ENCODE peak calls at places on chromosomes 4 and X, in nine cellular contexts. V is endothelial cell; J is mesenteric fat pad; S is AG04449; W is nucleus accumbens; O is activated CD8-positive, alpha-beta T cell treated with anti-CD3 and anti-CD28 coated beads, Interleukin-2, amount 10 ng/mL, durations not matched to agents 7 days and 5 days; P is tibial artery; Y is AG10803; K is KG1. E is an unnamed sample.

GRCh38 chrX:7828594-7828993 is 14.4 kb upstream of the VCX start:
- DNase-seq in V (no peak), O (no peak), W (no peak), S (no peak), Y (no peak), P (no peak), K (no peak), J (no peak), E (no peak)

GRCh38 chrX:69618803-69619202 is 2.9 kb downstream of the EDA start:
- DNase-seq in S (no peak), O (peak), J (no peak), W (no peak), V (no peak), P (no peak), Y (peak), K (no peak), E (no peak)

GRCh38 chr4:42786350-42787070 is 106.0 kb upstream of the GRXCR1 start:
- DNase-seq in S (no peak), V (no peak), O (no peak), Y (no peak), K (no peak), P (no peak), J (no peak), W (no peak), E (peak)

GRCh38 chr4:14110407-14110806 is 482.9 kb upstream of the BOD1L1 start:
- DNase-seq in J (no peak), W (no peak), V (no peak), Y (peak), K (no peak), S (peak), O (no peak), P (no peak), E (no peak)

GRCh38 chr4:11297627-11298026 is 131.1 kb downstream of the HS3ST1 start:
- DNase-seq in S (no peak), O (no peak), W (no peak), K (no peak), V (no peak), P (no peak), Y (no peak), J (no peak), E (no peak)

GRCh38 chr4:7929530-7929951 is 10.1 kb downstream of the AFAP1 start:
- DNase-seq in P (no peak), W (no peak), O (no peak), V (no peak), J (peak), K (no peak), S (no peak), Y (no peak), E (peak)

GRCh38 chr4:71941001-71941400 is 90.8 kb upstream of the NPFFR2 start:
- DNase-seq in P (no peak), W (no peak), V (peak), K (no peak), J (no peak), Y (peak), O (no peak), S (no peak), E (no peak)

GRCh38 chrX:133444196-133444595 is 28.9 kb upstream of the GPC4 start:
- DNase-seq in W (no peak), K (no peak), S (no peak), Y (no peak), P (no peak), V (no peak), J (no peak), O (no peak), E (no peak)

GRCh38 chrX:9182041-9182440 is 148.1 kb upstream of the FAM9B start:
- DNase-seq in J (no peak), K (no peak), P (no peak), Y (no peak), S (no peak), O (no peak), V (no peak), W (no peak), E (no peak)

GRCh38 chr4:147059064-147059731 is 113.5 kb upstream of the TTC29 start:
- DNase-seq in S (no peak), J (no peak), K (no peak), P (no peak), W (no peak), Y (no peak), O (no peak), V (no peak), E (no peak)

GRCh38 chr4:111466821-111467605 is 678.2 kb upstream of the FAM241A start:
- DNase-seq in W (no peak), V (no peak), K (no peak), Y (peak), O (no peak), S (no peak), P (no peak), J (no peak), E (no peak)

GRCh38 chrX:39688576-39689373 is 409.0 kb downstream of the BCOR start:
- DNase-seq in O (peak), S (no peak), W (peak), J (no peak), V (peak), Y (no peak), K (no peak), P (peak), E (peak)

GRCh38 chrX:41027388-41027787 is 57.9 kb upstream of the USP9X start:
- DNase-seq in Y (peak), P (no peak), S (peak), O (no peak), W (no peak), K (no peak), V (no peak), J (no peak), E (no peak)

GRCh38 chr4:138959421-138959820 is 56.2 kb upstream of the NOCT start:
- DNase-seq in J (no peak), P (no peak), Y (peak), O (no peak), K (no peak), V (no peak), W (no peak), S (no peak), E (no peak)

GRCh38 chrX:13903405-13903804 is 86.5 kb upstream of the GPM6B start:
- DNase-seq in Y (no peak), J (no peak), S (no peak), W (no peak), V (no peak), O (no peak), P (no peak), K (no peak), E (no peak)

GRCh38 chr4:142322996-142323395 is 523.1 kb downstream of the INPP4B start:
- DNase-seq in V (no peak), J (no peak), O (no peak), K (no peak), Y (peak), S (no peak), P (no peak), W (no peak), E (no peak)

GRCh38 chr4:177051473-177052060 is 258.1 kb upstream of the NEIL3 start:
- DNase-seq in K (no peak), P (no peak), V (peak), J (no peak), O (peak), W (no peak), Y (no peak), S (no peak), E (no peak)

GRCh38 chr4:64581422-64581821 is 172.2 kb upstream of the TECRL start:
- DNase-seq in W (no peak), P (no peak), S (no peak), Y (peak), O (no peak), V (no peak), K (no peak), J (no peak), E (no peak)

GRCh38 chr4:97900187-97900586 is 243.1 kb downstream of the STPG2 start:
- DNase-seq in O (no peak), W (no peak), S (no peak), K (no peak), P (no peak), V (no peak), Y (no peak), J (no peak), E (no peak)

E was measured in lung.